ENCODE peak calls at places on chromosomes 16 and 17, in five cellular contexts. A is HepG2, Z is HCT116, G is GM12878, E is K562. K is an unnamed sample.

GRCh38 chr16:27982184-27982583 is 81.3 kb downstream of the GSG1L start:
- DNase-seq in A (no peak), Z (peak; percentile 42), G (no peak), E (no peak), K (no peak)

GRCh38 chr16:89406277-89406888 is 84.0 kb downstream of the ANKRD11 start:
- DNase-seq in A (no peak), Z (no peak), G (no peak), E (no peak), K (no peak)

GRCh38 chr17:66675991-66676371 is 158.9 kb upstream of the CACNG5 start:
- DNase-seq in A (no peak), Z (no peak), G (no peak), E (no peak), K (no peak)

GRCh38 chr16:66899310-66899944 is 19.1 kb downstream of the PDP2 start:
- DNase-seq in A (no peak), Z (no peak), G (no peak), E (peak; percentile 32), K (peak; percentile 18)

GRCh38 chr16:88988980-88989791 is 12.2 kb upstream of the CBFA2T3 start:
- DNase-seq in A (no peak), Z (no peak), G (no peak), E (no peak), K (no peak)

GRCh38 chr17:35773674-35774425 is 13.2 kb downstream of the C17orf50 start:
- DNase-seq in A (no peak), Z (no peak), G (no peak), E (no peak), K (no peak)

GRCh38 chr16:51133130-51133529 is 17.9 kb downstream of the SALL1 start:
- DNase-seq in A (no peak), Z (no peak), G (no peak), E (no peak), K (no peak)

GRCh38 chr17:36105718-36106117 is 2.1 kb downstream of the CCL4 start:
- DNase-seq in A (no peak), Z (no peak), G (no peak), E (no peak), K (no peak)

GRCh38 chr16:57245472-57246113 is 534 bp downstream of the ARL2BP start:
- DNase-seq in A (no peak), Z (peak; percentile 8), G (no peak), E (peak; percentile 42), K (peak; percentile 62)

GRCh38 chr17:77527394-77527793 is 386.6 kb downstream of the SEC14L1 start:
- DNase-seq in A (no peak), Z (no peak), G (no peak), E (no peak), K (no peak)

GRCh38 chr16:21598676-21599157 is 660 bp upstream of the METTL9 start:
- DNase-seq in A (no peak), Z (no peak), G (no peak), E (peak; percentile 36), K (no peak)

GRCh38 chr17:13626703-13627102 is 25.0 kb upstream of the HS3ST3A1 start:
- DNase-seq in A (no peak), Z (peak; percentile 3), G (no peak), E (no peak), K (no peak)

GRCh38 chr17:6420173-6420641 is 14.7 kb downstream of the AIPL1 start:
- DNase-seq in A (no peak), Z (no peak), G (no peak), E (peak; percentile 6), K (no peak)

GRCh38 chr17:37458805-37459204 is 30.9 kb upstream of the DUSP14 start:
- DNase-seq in A (no peak), Z (no peak), G (no peak), E (no peak), K (no peak)

GRCh38 chr17:21199311-21199710 is 14.7 kb downstream of the TMEM11 start:
- DNase-seq in A (no peak), Z (no peak), G (no peak), E (peak; percentile 54), K (no peak)

GRCh38 chr16:49952386-49952785 is 72.6 kb upstream of the CNEP1R1 start:
- DNase-seq in A (no peak), Z (peak; percentile 4), G (no peak), E (peak; percentile 11), K (no peak)

GRCh38 chr16:89144681-89145080 is 26.9 kb upstream of the CDH15 start:
- DNase-seq in A (no peak), Z (no peak), G (no peak), E (no peak), K (peak; percentile 57)

GRCh38 chr17:3546521-3546920 is 11.1 kb downstream of the TRPV3 start:
- DNase-seq in A (peak; percentile 51), Z (no peak), G (no peak), E (no peak), K (no peak)

GRCh38 chr16:87333581-87334331 is 16.6 kb upstream of the C16orf95 start:
- DNase-seq in A (no peak), Z (no peak), G (no peak), E (no peak), K (no peak)

GRCh38 chr16:60815033-60815432 is 1221.2 kb downstream of the CDH8 start:
- DNase-seq in A (no peak), Z (no peak), G (no peak), E (no peak), K (no peak)

GRCh38 chr17:38556234-38556633 is 49.5 kb downstream of the SRCIN1 start:
- DNase-seq in A (no peak), Z (no peak), G (no peak), E (no peak), K (no peak)

GRCh38 chr16:66695474-66695934 is 1.0 kb downstream of the CMTM4 start:
- DNase-seq in A (no peak), Z (no peak), G (no peak), E (no peak), K (no peak)

DNA sequence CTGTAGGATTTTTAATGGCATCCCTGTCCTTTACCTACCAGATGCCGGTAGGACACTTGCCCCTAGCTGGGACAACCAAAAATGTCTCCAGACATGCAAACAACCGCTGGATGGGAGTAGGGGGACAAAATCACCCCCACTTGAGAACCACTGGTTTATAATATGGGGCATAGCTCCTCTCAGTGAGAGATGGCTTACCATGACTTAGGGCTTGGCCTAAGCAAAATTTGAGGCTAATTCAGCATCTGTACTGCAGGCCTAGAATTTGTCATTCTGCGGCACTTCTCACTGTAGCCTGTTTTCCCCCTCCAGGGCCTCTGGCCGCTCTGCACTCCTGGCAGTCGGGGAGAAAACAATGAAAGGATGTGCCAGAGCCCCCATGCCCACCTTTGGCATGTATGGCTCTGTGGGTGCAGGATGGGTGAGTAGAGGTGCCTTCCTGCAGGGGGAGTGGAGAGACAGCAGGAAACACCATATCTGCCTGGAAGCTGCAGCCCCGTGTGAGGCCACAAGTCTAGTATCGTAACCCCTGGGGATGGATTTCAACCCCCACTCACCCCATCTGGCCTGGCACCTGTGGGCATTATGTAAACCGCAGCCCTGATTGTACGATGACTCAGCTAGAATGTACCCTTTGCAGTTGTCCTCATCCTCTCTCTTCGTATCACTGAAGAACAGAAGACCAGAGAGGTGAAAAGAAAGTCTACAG is 268.1 kb downstream of the SOX9 start:
- DNase-seq in A (no peak), Z (peak; percentile 83), G (peak; percentile 93), E (no peak), K (no peak)
- TF ChIP-seq MAX in A (no peak), Z (peak; percentile 65), G (no peak), E (no peak), K (no peak)

DNA sequence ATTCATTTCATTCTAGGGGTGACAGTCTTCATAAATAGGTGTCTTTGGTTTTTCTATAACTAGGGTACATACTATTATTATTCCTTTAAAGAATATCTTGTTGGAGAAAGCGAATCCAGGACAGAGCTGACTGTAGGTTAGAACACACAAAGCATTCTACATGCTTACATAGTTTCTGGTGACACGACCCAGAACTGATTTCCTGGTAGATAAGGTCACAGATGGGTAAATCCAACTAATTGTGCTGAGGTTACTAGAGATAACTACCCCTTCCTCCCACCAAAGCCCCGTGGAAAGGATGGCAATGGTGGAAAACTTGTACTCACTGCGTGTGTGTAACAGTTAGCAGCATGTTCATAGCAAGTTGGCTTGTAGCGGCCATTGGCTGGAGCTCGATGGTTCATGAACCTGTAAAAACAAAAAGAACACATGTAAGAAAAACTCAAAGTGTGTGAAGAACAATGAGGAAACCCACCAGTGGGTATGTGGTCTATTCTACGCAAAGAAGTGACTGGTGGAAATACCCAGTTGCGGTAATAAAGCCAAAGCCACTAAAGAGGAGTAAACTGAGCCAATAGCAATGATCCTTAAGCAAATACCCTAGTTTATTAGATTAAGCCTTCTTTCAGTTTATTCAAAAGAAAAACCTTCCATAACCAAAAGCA is 7.7 kb downstream of the MMD start:
- DNase-seq in A (no peak), Z (no peak), G (no peak), E (no peak), K (no peak)
- TF ChIP-seq ZBTB33 in A (no peak), Z (no peak), G (no peak), E (no peak), K (no peak)

GRCh38 chr16:15689290-15689689 is 39.2 kb downstream of the NDE1 start:
- DNase-seq in A (no peak), Z (no peak), G (no peak), E (no peak), K (no peak)
- TF ChIP-seq MAX in A (no peak), Z (no peak), G (no peak), E (no peak), K (no peak)

GRCh38 chr16:6360641-6361040 is 972.0 kb upstream of the RBFOX1 start:
- DNase-seq in A (no peak), Z (no peak), G (no peak), E (no peak), K (no peak)
- TF ChIP-seq ZBTB33 in A (no peak), Z (no peak), G (no peak), E (no peak), K (no peak)